ENCODE peak calls at places on chromosomes 16 and 17, in seven cellular contexts. I, Y, D, K, V, F and N are unnamed samples.

GRCh38 chr16:23025692-23026305 is 123.5 kb downstream of the USP31 start:
- DNase-seq in I (no peak), Y (peak; percentile 30), D (no peak), K (no peak), V (no peak), F (no peak), N (peak; percentile 15)

GRCh38 chr17:73644145-73645049 is at the start of gene SDK2:
- DNase-seq in I (no peak), Y (no peak), D (no peak), K (no peak), V (no peak), F (no peak), N (no peak)

GRCh38 chr16:57623251-57624043 is 5.0 kb upstream of the ADGRG1 start:
- DNase-seq in I (peak; percentile 83), Y (no peak), D (no peak), K (peak; percentile 57), V (no peak), F (peak; percentile 82), N (no peak)

GRCh38 chr17:76957600-76958464 is 89.6 kb downstream of the MGAT5B start:
- DNase-seq in I (no peak), Y (no peak), D (no peak), K (no peak), V (peak; percentile 3), F (no peak), N (no peak)

GRCh38 chr17:38587956-38588771 is 17.6 kb downstream of the SRCIN1 start:
- DNase-seq in I (no peak), Y (no peak), D (no peak), K (no peak), V (no peak), F (no peak), N (no peak)

GRCh38 chr17:512926-513325 is 160.3 kb upstream of the RPH3AL start:
- DNase-seq in I (no peak), Y (no peak), D (no peak), K (no peak), V (no peak), F (no peak), N (peak; percentile 74)

GRCh38 chr16:89709166-89709565 is 7.7 kb upstream of the SPATA2L start:
- DNase-seq in I (no peak), Y (no peak), D (no peak), K (no peak), V (no peak), F (no peak), N (no peak)

GRCh38 chr16:3189869-3190268 is 1.9 kb downstream of the OR1F1 start:
- DNase-seq in I (no peak), Y (no peak), D (no peak), K (no peak), V (no peak), F (no peak), N (no peak)

GRCh38 chr17:79497949-79498348 is 112.9 kb downstream of the RBFOX3 start:
- DNase-seq in I (no peak), Y (no peak), D (no peak), K (no peak), V (no peak), F (no peak), N (no peak)

GRCh38 chr17:67995568-67996191 is 589 bp downstream of the C17orf58 start:
- DNase-seq in I (peak; percentile 67), Y (no peak), D (peak; percentile 9), K (no peak), V (no peak), F (peak; percentile 22), N (no peak)

GRCh38 chr16:4682084-4682581 is 11.2 kb upstream of the NUDT16L1 start:
- DNase-seq in I (peak; percentile 55), Y (no peak), D (no peak), K (no peak), V (no peak), F (no peak), N (no peak)

GRCh38 chr16:4415538-4416199 is 727 bp downstream of the CORO7 start:
- DNase-seq in I (no peak), Y (no peak), D (peak; percentile 59), K (no peak), V (no peak), F (peak; percentile 54), N (no peak)

GRCh38 chr16:4081577-4082021 is 34.6 kb downstream of the ADCY9 start:
- DNase-seq in I (no peak), Y (no peak), D (peak; percentile 51), K (no peak), V (no peak), F (peak; percentile 12), N (no peak)

GRCh38 chr16:1159973-1160772 is 7.3 kb downstream of the CACNA1H start:
- DNase-seq in I (no peak), Y (no peak), D (no peak), K (peak; percentile 81), V (no peak), F (peak; percentile 52), N (no peak)